ENCODE peak calls at places on chromosomes 7 and 10, in six cellular contexts. One of them, this sample, is unnamed.

GRCh38 chr7:42671627-42672026 is 240.2 kb downstream of the C7orf25 start:
- DNase-seq in AG04449: no peak
- DNase-seq in NCI-H1092: no peak
- DNase-seq in ELF-1: no peak
- DNase-seq in NCI-H1694: no peak
- DNase-seq in psoas muscle: no peak
- DNase-seq in this sample: no peak

GRCh38 chr10:31146496-31147219 is 115.0 kb upstream of the ZNF438 start:
- DNase-seq in AG04449: no peak
- DNase-seq in NCI-H1092: no peak
- DNase-seq in ELF-1: peak
- DNase-seq in NCI-H1694: no peak
- DNase-seq in psoas muscle: peak
- DNase-seq in this sample: no peak

GRCh38 chr10:102231357-102232318 is 5.5 kb downstream of the ELOVL3 start:
- DNase-seq in AG04449: no peak
- DNase-seq in NCI-H1092: no peak
- DNase-seq in ELF-1: peak
- DNase-seq in NCI-H1694: peak
- DNase-seq in psoas muscle: peak
- DNase-seq in this sample: peak

GRCh38 chr10:124292911-124293640 is 125.6 kb downstream of the OAT start:
- DNase-seq in AG04449: no peak
- DNase-seq in NCI-H1092: no peak
- DNase-seq in ELF-1: no peak
- DNase-seq in NCI-H1694: no peak
- DNase-seq in psoas muscle: no peak
- DNase-seq in this sample: no peak

GRCh38 chr7:105218939-105219770 is 169.6 kb downstream of the SRPK2 start:
- DNase-seq in AG04449: no peak
- DNase-seq in NCI-H1092: no peak
- DNase-seq in ELF-1: no peak
- DNase-seq in NCI-H1694: no peak
- DNase-seq in psoas muscle: no peak
- DNase-seq in this sample: no peak

GRCh38 chr7:5282464-5283316 is at the start of gene SLC29A4:
- DNase-seq in AG04449: no peak
- DNase-seq in NCI-H1092: peak
- DNase-seq in ELF-1: no peak
- DNase-seq in NCI-H1694: no peak
- DNase-seq in psoas muscle: peak
- DNase-seq in this sample: no peak

GRCh38 chr7:2484868-2485267 is 8.7 kb upstream of the GRIFIN start:
- DNase-seq in AG04449: no peak
- DNase-seq in NCI-H1092: no peak
- DNase-seq in ELF-1: peak
- DNase-seq in NCI-H1694: no peak
- DNase-seq in psoas muscle: no peak
- DNase-seq in this sample: no peak

GRCh38 chr10:129193148-129193547 is 273.9 kb upstream of the MGMT start:
- DNase-seq in AG04449: no peak
- DNase-seq in NCI-H1092: no peak
- DNase-seq in ELF-1: peak
- DNase-seq in NCI-H1694: no peak
- DNase-seq in psoas muscle: peak
- DNase-seq in this sample: no peak

GRCh38 chr7:157673573-157673972 is 336.8 kb downstream of the DNAJB6 start:
- DNase-seq in AG04449: no peak
- DNase-seq in NCI-H1092: no peak
- DNase-seq in ELF-1: no peak
- DNase-seq in NCI-H1694: no peak
- DNase-seq in psoas muscle: no peak
- DNase-seq in this sample: no peak

GRCh38 chr7:55191926-55192692 is 173.0 kb upstream of the LANCL2 start:
- DNase-seq in AG04449: no peak
- DNase-seq in NCI-H1092: no peak
- DNase-seq in ELF-1: no peak
- DNase-seq in NCI-H1694: peak
- DNase-seq in psoas muscle: no peak
- DNase-seq in this sample: no peak

GRCh38 chr7:137626469-137627067 is 220.2 kb downstream of the DGKI start:
- DNase-seq in AG04449: no peak
- DNase-seq in NCI-H1092: peak
- DNase-seq in ELF-1: peak
- DNase-seq in NCI-H1694: peak
- DNase-seq in psoas muscle: no peak
- DNase-seq in this sample: peak

GRCh38 chr10:18179901-18180300 is 39.7 kb downstream of the CACNB2 start:
- DNase-seq in AG04449: peak
- DNase-seq in NCI-H1092: no peak
- DNase-seq in ELF-1: no peak
- DNase-seq in NCI-H1694: no peak
- DNase-seq in psoas muscle: no peak
- DNase-seq in this sample: no peak

GRCh38 chr10:129410688-129411087 is 56.4 kb upstream of the MGMT start:
- DNase-seq in AG04449: no peak
- DNase-seq in NCI-H1092: no peak
- DNase-seq in ELF-1: no peak
- DNase-seq in NCI-H1694: no peak
- DNase-seq in psoas muscle: no peak
- DNase-seq in this sample: no peak

GRCh38 chr7:139741813-139742344 is 35.9 kb downstream of the HIPK2 start:
- DNase-seq in AG04449: no peak
- DNase-seq in NCI-H1092: no peak
- DNase-seq in ELF-1: no peak
- DNase-seq in NCI-H1694: no peak
- DNase-seq in psoas muscle: no peak
- DNase-seq in this sample: no peak

GRCh38 chr10:132030898-132031463 is 34.8 kb upstream of the JAKMIP3 start:
- DNase-seq in AG04449: no peak
- DNase-seq in NCI-H1092: no peak
- DNase-seq in ELF-1: no peak
- DNase-seq in NCI-H1694: no peak
- DNase-seq in psoas muscle: no peak
- DNase-seq in this sample: no peak

GRCh38 chr7:158723266-158723665 is 18.7 kb upstream of the NCAPG2 start:
- DNase-seq in AG04449: no peak
- DNase-seq in NCI-H1092: no peak
- DNase-seq in ELF-1: no peak
- DNase-seq in NCI-H1694: no peak
- DNase-seq in psoas muscle: no peak
- DNase-seq in this sample: no peak

GRCh38 chr7:72069263-72069662 is 342.9 kb downstream of the CALN1 start:
- DNase-seq in AG04449: no peak
- DNase-seq in NCI-H1092: no peak
- DNase-seq in ELF-1: no peak
- DNase-seq in NCI-H1694: no peak
- DNase-seq in psoas muscle: no peak
- DNase-seq in this sample: no peak

GRCh38 chr10:119237722-119238436 is 30.5 kb downstream of the GRK5 start:
- DNase-seq in AG04449: no peak
- DNase-seq in NCI-H1092: no peak
- DNase-seq in ELF-1: no peak
- DNase-seq in NCI-H1694: no peak
- DNase-seq in psoas muscle: no peak
- DNase-seq in this sample: no peak

GRCh38 chr7:44733708-44734481 is 14.8 kb upstream of the ZMIZ2 start:
- DNase-seq in AG04449: no peak
- DNase-seq in NCI-H1092: no peak
- DNase-seq in ELF-1: no peak
- DNase-seq in NCI-H1694: no peak
- DNase-seq in psoas muscle: no peak
- DNase-seq in this sample: no peak

GRCh38 chr7:48742046-48742445 is 182.3 kb upstream of the CDC14C start:
- DNase-seq in AG04449: no peak
- DNase-seq in NCI-H1092: peak
- DNase-seq in ELF-1: no peak
- DNase-seq in NCI-H1694: no peak
- DNase-seq in psoas muscle: no peak
- DNase-seq in this sample: no peak

GRCh38 chr7:116552616-116553015 is 27.8 kb downstream of the CAV1 start:
- DNase-seq in AG04449: no peak
- DNase-seq in NCI-H1092: no peak
- DNase-seq in ELF-1: no peak
- DNase-seq in NCI-H1694: no peak
- DNase-seq in psoas muscle: no peak
- DNase-seq in this sample: no peak

GRCh38 chr10:33422779-33423520 is 88.5 kb upstream of the NRP1 start:
- DNase-seq in AG04449: no peak
- DNase-seq in NCI-H1092: peak
- DNase-seq in ELF-1: no peak
- DNase-seq in NCI-H1694: no peak
- DNase-seq in psoas muscle: no peak
- DNase-seq in this sample: no peak

GRCh38 chr10:50506861-50507573 is 116.7 kb downstream of the SGMS1 start:
- DNase-seq in AG04449: no peak
- DNase-seq in NCI-H1092: no peak
- DNase-seq in ELF-1: no peak
- DNase-seq in NCI-H1694: no peak
- DNase-seq in psoas muscle: no peak
- DNase-seq in this sample: no peak

GRCh38 chr7:103398488-103398887 is 47.5 kb downstream of the SLC26A5 start:
- DNase-seq in AG04449: no peak
- DNase-seq in NCI-H1092: no peak
- DNase-seq in ELF-1: no peak
- DNase-seq in NCI-H1694: no peak
- DNase-seq in psoas muscle: no peak
- DNase-seq in this sample: no peak

GRCh38 chr10:62036186-62037081 is 134.9 kb downstream of the ARID5B start:
- DNase-seq in AG04449: no peak
- DNase-seq in NCI-H1092: peak
- DNase-seq in ELF-1: peak
- DNase-seq in NCI-H1694: peak
- DNase-seq in psoas muscle: no peak
- DNase-seq in this sample: no peak

GRCh38 chr7:31935115-31935514 is 135.1 kb downstream of the PDE1C start:
- DNase-seq in AG04449: no peak
- DNase-seq in NCI-H1092: no peak
- DNase-seq in ELF-1: peak
- DNase-seq in NCI-H1694: no peak
- DNase-seq in psoas muscle: no peak
- DNase-seq in this sample: no peak

GRCh38 chr10:92239600-92240288 is 51.1 kb downstream of the CPEB3 start:
- DNase-seq in AG04449: no peak
- DNase-seq in NCI-H1092: peak
- DNase-seq in ELF-1: peak
- DNase-seq in NCI-H1694: no peak
- DNase-seq in psoas muscle: peak
- DNase-seq in this sample: no peak

GRCh38 chr7:8089036-8089780 is 120.6 kb downstream of the GLCCI1 start:
- DNase-seq in AG04449: no peak
- DNase-seq in NCI-H1092: no peak
- DNase-seq in ELF-1: no peak
- DNase-seq in NCI-H1694: no peak
- DNase-seq in psoas muscle: no peak
- DNase-seq in this sample: no peak

GRCh38 chr10:37654466-37654865 is 202.9 kb downstream of the ZNF248 start:
- DNase-seq in AG04449: no peak
- DNase-seq in NCI-H1092: no peak
- DNase-seq in ELF-1: peak
- DNase-seq in NCI-H1694: no peak
- DNase-seq in psoas muscle: no peak
- DNase-seq in this sample: no peak

GRCh38 chr10:87734987-87735827 is 75.5 kb downstream of the PAPSS2 start:
- DNase-seq in AG04449: no peak
- DNase-seq in NCI-H1092: peak
- DNase-seq in ELF-1: peak
- DNase-seq in NCI-H1694: no peak
- DNase-seq in psoas muscle: no peak
- DNase-seq in this sample: peak

GRCh38 chr7:115840702-115841101 is 189.9 kb downstream of the TFEC start:
- DNase-seq in AG04449: no peak
- DNase-seq in NCI-H1092: no peak
- DNase-seq in ELF-1: peak
- DNase-seq in NCI-H1694: no peak
- DNase-seq in psoas muscle: no peak
- DNase-seq in this sample: no peak

GRCh38 chr10:6171891-6172354 is 30.8 kb upstream of the PFKFB3 start:
- DNase-seq in AG04449: peak
- DNase-seq in NCI-H1092: no peak
- DNase-seq in ELF-1: no peak
- DNase-seq in NCI-H1694: no peak
- DNase-seq in psoas muscle: peak
- DNase-seq in this sample: no peak

GRCh38 chr10:122558452-122558851 is 2.1 kb upstream of the DMBT1 start:
- DNase-seq in AG04449: no peak
- DNase-seq in NCI-H1092: no peak
- DNase-seq in ELF-1: no peak
- DNase-seq in NCI-H1694: no peak
- DNase-seq in psoas muscle: no peak
- DNase-seq in this sample: no peak

GRCh38 chr7:114432627-114433026 is 18.0 kb downstream of the FOXP2 start:
- DNase-seq in AG04449: no peak
- DNase-seq in NCI-H1092: no peak
- DNase-seq in ELF-1: no peak
- DNase-seq in NCI-H1694: no peak
- DNase-seq in psoas muscle: no peak
- DNase-seq in this sample: no peak

GRCh38 chr7:121739465-121739864 is 133.5 kb upstream of the PTPRZ1 start:
- DNase-seq in AG04449: no peak
- DNase-seq in NCI-H1092: no peak
- DNase-seq in ELF-1: peak
- DNase-seq in NCI-H1694: no peak
- DNase-seq in psoas muscle: no peak
- DNase-seq in this sample: no peak

This sample was measured in OCI-M1.